ENCODE peak calls at places on chromosome 1, in eight cellular contexts. O is GF-D8; G is foreskin keratinocyte; T is activated naive CD4-positive, alpha-beta T cell treated with anti-CD3 and anti-CD28 coated beads, Interleukin-2, amount 10 ng/mL, durations not matched to agents 7 days and 5 days; I is cardiac fibroblast; K is NCI-H446; U is H9; Z is hypothalamus. V is an unnamed sample.

GRCh38 chr1:226306425-226306824 is 2.5 kb downstream of the LIN9 start:
- DNase-seq in Z (no peak), K (no peak), G (no peak), T (no peak), I (no peak), O (no peak), U (no peak), V (no peak)

GRCh38 chr1:3453891-3454810 is at the start of gene ARHGEF16:
- DNase-seq in O (peak; percentile 47), G (peak; percentile 35), U (peak; percentile 95), T (peak; percentile 54), K (no peak), I (peak; percentile 34), Z (peak; percentile 56), V (peak; percentile 62)

GRCh38 chr1:22832414-22832786 is 121.8 kb downstream of the EPHB2 start:
- DNase-seq in O (no peak), T (no peak), U (no peak), K (no peak), G (peak; percentile 87), Z (no peak), I (no peak), V (no peak)

GRCh38 chr1:58809327-58810040 is 25.6 kb upstream of the JUN start:
- DNase-seq in U (no peak), K (no peak), I (peak; percentile 85), O (no peak), T (no peak), G (peak; percentile 92), Z (no peak), V (no peak)

GRCh38 chr1:23380719-23381118 is 11.1 kb upstream of the ZNF436 start:
- DNase-seq in G (no peak), K (no peak), T (no peak), O (no peak), I (no peak), U (no peak), Z (no peak), V (no peak)

GRCh38 chr1:39679821-39680220 is 7.9 kb upstream of the NT5C1A start:
- DNase-seq in U (no peak), G (no peak), K (no peak), T (no peak), Z (no peak), I (no peak), O (no peak), V (no peak)

GRCh38 chr1:18511469-18511997 is 30.8 kb downstream of the KLHDC7A start:
- DNase-seq in K (no peak), I (no peak), U (no peak), T (no peak), O (no peak), G (no peak), Z (no peak), V (no peak)

GRCh38 chr1:55381983-55382382 is 166.8 kb upstream of the USP24 start:
- DNase-seq in G (no peak), Z (no peak), O (no peak), K (no peak), I (no peak), T (no peak), U (no peak), V (no peak)

GRCh38 chr1:32619701-32620485 is 30.5 kb downstream of the ZBTB8OS start:
- DNase-seq in I (peak; percentile 55), G (no peak), O (no peak), K (no peak), U (no peak), Z (no peak), T (no peak), V (no peak)

GRCh38 chr1:117919376-117919775 is 10.0 kb downstream of the GDAP2 start:
- DNase-seq in G (no peak), U (no peak), K (no peak), O (no peak), Z (no peak), I (no peak), T (no peak), V (no peak)